ENCODE peak calls at places on chromosomes 16 and 17, in six cellular contexts. One of them, this sample, is unnamed.

GRCh38 chr16:89633064-89633631 is 19.7 kb downstream of the DPEP1 start:
- DNase-seq in HepG2: no peak
- DNase-seq in K562: no peak
- DNase-seq in GM12892: no peak
- DNase-seq in SK-N-SH: peak; percentile 67
- DNase-seq in GM12878: no peak
- DNase-seq in this sample: no peak

GRCh38 chr17:81833160-81833920 is at the start of gene MCRIP1:
- DNase-seq in HepG2: peak; percentile 91
- DNase-seq in K562: peak; percentile 97
- DNase-seq in GM12892: peak; percentile 99
- DNase-seq in SK-N-SH: peak; percentile 100
- DNase-seq in GM12878: peak; percentile 72
- DNase-seq in this sample: peak; percentile 100

GRCh38 chr17:68533887-68534700 is 21.9 kb downstream of the PRKAR1A start:
- DNase-seq in HepG2: no peak
- DNase-seq in K562: no peak
- DNase-seq in GM12892: no peak
- DNase-seq in SK-N-SH: no peak
- DNase-seq in GM12878: no peak
- DNase-seq in this sample: no peak

GRCh38 chr16:64450170-64450569 is 671.7 kb downstream of the CDH11 start:
- DNase-seq in HepG2: no peak
- DNase-seq in K562: no peak
- DNase-seq in GM12892: no peak
- DNase-seq in SK-N-SH: no peak
- DNase-seq in GM12878: no peak
- DNase-seq in this sample: no peak

GRCh38 chr17:1108810-1109605 is 70.8 kb downstream of the ABR start:
- DNase-seq in HepG2: no peak
- DNase-seq in K562: no peak
- DNase-seq in GM12892: peak; percentile 66
- DNase-seq in SK-N-SH: peak; percentile 85
- DNase-seq in GM12878: no peak
- DNase-seq in this sample: peak; percentile 73

GRCh38 chr17:51371732-51372151 is 111.4 kb downstream of the UTP18 start:
- DNase-seq in HepG2: peak; percentile 69
- DNase-seq in K562: peak; percentile 65
- DNase-seq in GM12892: no peak
- DNase-seq in SK-N-SH: peak; percentile 85
- DNase-seq in GM12878: peak; percentile 28
- DNase-seq in this sample: peak; percentile 14

GRCh38 chr16:30728904-30729672 is 19.1 kb upstream of the PHKG2 start:
- DNase-seq in HepG2: no peak
- DNase-seq in K562: no peak
- DNase-seq in GM12892: no peak
- DNase-seq in SK-N-SH: no peak
- DNase-seq in GM12878: no peak
- DNase-seq in this sample: no peak

GRCh38 chr16:88691924-88692560 is 5.7 kb upstream of the SNAI3 start:
- DNase-seq in HepG2: no peak
- DNase-seq in K562: no peak
- DNase-seq in GM12892: no peak
- DNase-seq in SK-N-SH: no peak
- DNase-seq in GM12878: no peak
- DNase-seq in this sample: no peak

GRCh38 chr16:49828545-49829267 is 27.2 kb downstream of the ZNF423 start:
- DNase-seq in HepG2: no peak
- DNase-seq in K562: no peak
- DNase-seq in GM12892: no peak
- DNase-seq in SK-N-SH: no peak
- DNase-seq in GM12878: no peak
- DNase-seq in this sample: no peak

GRCh38 chr16:53219795-53220194 is 165.0 kb downstream of the CHD9 start:
- DNase-seq in HepG2: no peak
- DNase-seq in K562: no peak
- DNase-seq in GM12892: no peak
- DNase-seq in SK-N-SH: no peak
- DNase-seq in GM12878: no peak
- DNase-seq in this sample: no peak

GRCh38 chr17:81130385-81131288 is 34.7 kb upstream of the PVALEF start:
- DNase-seq in HepG2: peak; percentile 69
- DNase-seq in K562: no peak
- DNase-seq in GM12892: no peak
- DNase-seq in SK-N-SH: no peak
- DNase-seq in GM12878: no peak
- DNase-seq in this sample: no peak

GRCh38 chr16:26710475-26710874 is 356.3 kb upstream of the C16orf82 start:
- DNase-seq in HepG2: no peak
- DNase-seq in K562: no peak
- DNase-seq in GM12892: no peak
- DNase-seq in SK-N-SH: no peak
- DNase-seq in GM12878: no peak
- DNase-seq in this sample: no peak

GRCh38 chr17:49434821-49435581 is 20.3 kb upstream of the PHB1 start:
- DNase-seq in HepG2: peak; percentile 74
- DNase-seq in K562: peak; percentile 82
- DNase-seq in GM12892: peak; percentile 67
- DNase-seq in SK-N-SH: peak; percentile 92
- DNase-seq in GM12878: no peak
- DNase-seq in this sample: peak; percentile 70

GRCh38 chr17:58184308-58184985 is 8.1 kb upstream of the EPX start:
- DNase-seq in HepG2: no peak
- DNase-seq in K562: peak; percentile 62
- DNase-seq in GM12892: no peak
- DNase-seq in SK-N-SH: peak; percentile 24
- DNase-seq in GM12878: no peak
- DNase-seq in this sample: no peak

GRCh38 chr17:19650826-19651225 is 2.3 kb downstream of the ALDH3A2 start:
- DNase-seq in HepG2: no peak
- DNase-seq in K562: no peak
- DNase-seq in GM12892: no peak
- DNase-seq in SK-N-SH: no peak
- DNase-seq in GM12878: no peak
- DNase-seq in this sample: no peak

GRCh38 chr17:36980281-36980761 is 31.6 kb downstream of the AATF start:
- DNase-seq in HepG2: no peak
- DNase-seq in K562: peak; percentile 4
- DNase-seq in GM12892: no peak
- DNase-seq in SK-N-SH: no peak
- DNase-seq in GM12878: no peak
- DNase-seq in this sample: no peak

GRCh38 chr17:65278050-65278819 is 141.1 kb downstream of the RGS9 start:
- DNase-seq in HepG2: peak; percentile 70
- DNase-seq in K562: peak; percentile 50
- DNase-seq in GM12892: peak; percentile 38
- DNase-seq in SK-N-SH: peak; percentile 89
- DNase-seq in GM12878: no peak
- DNase-seq in this sample: peak; percentile 33

GRCh38 chr17:27473748-27474609 is 17.7 kb downstream of the KSR1 start:
- DNase-seq in HepG2: no peak
- DNase-seq in K562: peak; percentile 96
- DNase-seq in GM12892: no peak
- DNase-seq in SK-N-SH: no peak
- DNase-seq in GM12878: peak; percentile 97
- DNase-seq in this sample: no peak

GRCh38 chr17:48565024-48565558 is 13.1 kb downstream of the HOXB4 start:
- DNase-seq in HepG2: no peak
- DNase-seq in K562: no peak
- DNase-seq in GM12892: no peak
- DNase-seq in SK-N-SH: no peak
- DNase-seq in GM12878: no peak
- DNase-seq in this sample: no peak

GRCh38 chr17:58319181-58320162 is 9.1 kb downstream of the TSPOAP1 start:
- DNase-seq in HepG2: no peak
- DNase-seq in K562: no peak
- DNase-seq in GM12892: no peak
- DNase-seq in SK-N-SH: no peak
- DNase-seq in GM12878: no peak
- DNase-seq in this sample: no peak

GRCh38 chr17:31654936-31655335 is 204.1 kb downstream of the COPRS start:
- DNase-seq in HepG2: no peak
- DNase-seq in K562: no peak
- DNase-seq in GM12892: no peak
- DNase-seq in SK-N-SH: no peak
- DNase-seq in GM12878: no peak
- DNase-seq in this sample: no peak

GRCh38 chr17:41071606-41072375 is 6.1 kb upstream of the KRTAP2-4 start:
- DNase-seq in HepG2: no peak
- DNase-seq in K562: no peak
- DNase-seq in GM12892: no peak
- DNase-seq in SK-N-SH: no peak
- DNase-seq in GM12878: no peak
- DNase-seq in this sample: no peak

GRCh38 chr17:47066841-47067682 is 88.0 kb upstream of the RPRML start:
- DNase-seq in HepG2: peak; percentile 95
- DNase-seq in K562: peak; percentile 94
- DNase-seq in GM12892: peak; percentile 85
- DNase-seq in SK-N-SH: peak; percentile 99
- DNase-seq in GM12878: peak; percentile 55
- DNase-seq in this sample: peak; percentile 89

GRCh38 chr17:47063475-47063874 is 84.4 kb upstream of the RPRML start:
- DNase-seq in HepG2: no peak
- DNase-seq in K562: no peak
- DNase-seq in GM12892: no peak
- DNase-seq in SK-N-SH: no peak
- DNase-seq in GM12878: no peak
- DNase-seq in this sample: no peak

GRCh38 chr17:47064684-47065083 is 85.6 kb upstream of the RPRML start:
- DNase-seq in HepG2: no peak
- DNase-seq in K562: no peak
- DNase-seq in GM12892: no peak
- DNase-seq in SK-N-SH: no peak
- DNase-seq in GM12878: no peak
- DNase-seq in this sample: no peak

GRCh38 chr17:47066095-47066494 is 87.0 kb upstream of the RPRML start:
- DNase-seq in HepG2: no peak
- DNase-seq in K562: peak; percentile 35
- DNase-seq in GM12892: no peak
- DNase-seq in SK-N-SH: no peak
- DNase-seq in GM12878: no peak
- DNase-seq in this sample: no peak
- TF ChIP-seq TAF1 in HepG2: no peak
- TF ChIP-seq TAF1 in K562: no peak
- TF ChIP-seq TAF1 in GM12892: no peak
- TF ChIP-seq TAF1 in SK-N-SH: no peak
- TF ChIP-seq TAF1 in GM12878: no peak
- TF ChIP-seq TAF1 in this sample: no peak

GRCh38 chr16:70777496-70777895 is 23.5 kb downstream of the VAC14 start:
- DNase-seq in HepG2: no peak
- DNase-seq in K562: no peak
- DNase-seq in GM12892: no peak
- DNase-seq in SK-N-SH: no peak
- DNase-seq in GM12878: no peak
- DNase-seq in this sample: no peak

GRCh38 chr16:70780546-70780945 is 20.4 kb downstream of the VAC14 start:
- DNase-seq in HepG2: no peak
- DNase-seq in K562: no peak
- DNase-seq in GM12892: no peak
- DNase-seq in SK-N-SH: no peak
- DNase-seq in GM12878: no peak
- DNase-seq in this sample: no peak

GRCh38 chr16:70779361-70779760 is 21.6 kb downstream of the VAC14 start:
- DNase-seq in HepG2: no peak
- DNase-seq in K562: no peak
- DNase-seq in GM12892: no peak
- DNase-seq in SK-N-SH: no peak
- DNase-seq in GM12878: no peak
- DNase-seq in this sample: no peak

GRCh38 chr16:70778901-70779309 is 22.1 kb downstream of the VAC14 start:
- DNase-seq in HepG2: peak; percentile 82
- DNase-seq in K562: peak; percentile 25
- DNase-seq in GM12892: no peak
- DNase-seq in SK-N-SH: peak; percentile 66
- DNase-seq in GM12878: no peak
- DNase-seq in this sample: no peak

DNA sequence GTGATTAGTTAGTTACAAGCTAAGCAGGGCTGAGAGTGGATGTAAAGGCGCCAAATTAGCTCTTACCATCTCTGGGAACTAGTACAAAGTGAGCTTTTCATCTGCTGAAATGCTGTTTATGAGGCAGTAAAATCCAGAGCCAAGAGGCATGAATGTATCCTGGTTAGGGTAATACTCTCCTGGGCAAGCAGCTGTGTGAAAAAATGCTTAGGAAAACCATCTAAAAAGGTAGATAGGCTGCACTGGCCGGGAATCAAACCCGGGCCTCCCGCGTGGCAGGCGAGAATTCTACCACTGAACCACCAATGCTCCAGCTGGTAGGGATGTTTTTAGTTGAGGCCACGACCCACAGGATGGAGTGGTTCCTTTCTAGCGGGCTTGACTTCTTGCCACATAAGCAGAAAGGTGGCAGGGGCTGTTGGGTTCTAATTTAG is 23.0 kb downstream of the VAC14 start:
- DNase-seq in HepG2: no peak
- DNase-seq in K562: no peak
- DNase-seq in GM12892: no peak
- DNase-seq in SK-N-SH: no peak
- DNase-seq in GM12878: no peak
- DNase-seq in this sample: no peak
- TF ChIP-seq TAF1 in HepG2: no peak
- TF ChIP-seq TAF1 in K562: no peak
- TF ChIP-seq TAF1 in GM12892: no peak
- TF ChIP-seq TAF1 in SK-N-SH: no peak
- TF ChIP-seq TAF1 in GM12878: no peak
- TF ChIP-seq TAF1 in this sample: no peak

GRCh38 chr17:72466199-72466598 is 345.4 kb downstream of the SOX9 start:
- DNase-seq in HepG2: peak; percentile 48
- DNase-seq in K562: no peak
- DNase-seq in GM12892: no peak
- DNase-seq in SK-N-SH: no peak
- DNase-seq in GM12878: peak; percentile 75
- DNase-seq in this sample: no peak
- TF ChIP-seq TAF1 in HepG2: no peak
- TF ChIP-seq TAF1 in K562: no peak
- TF ChIP-seq TAF1 in GM12892: no peak
- TF ChIP-seq TAF1 in SK-N-SH: no peak
- TF ChIP-seq TAF1 in GM12878: no peak
- TF ChIP-seq TAF1 in this sample: no peak

DNA sequence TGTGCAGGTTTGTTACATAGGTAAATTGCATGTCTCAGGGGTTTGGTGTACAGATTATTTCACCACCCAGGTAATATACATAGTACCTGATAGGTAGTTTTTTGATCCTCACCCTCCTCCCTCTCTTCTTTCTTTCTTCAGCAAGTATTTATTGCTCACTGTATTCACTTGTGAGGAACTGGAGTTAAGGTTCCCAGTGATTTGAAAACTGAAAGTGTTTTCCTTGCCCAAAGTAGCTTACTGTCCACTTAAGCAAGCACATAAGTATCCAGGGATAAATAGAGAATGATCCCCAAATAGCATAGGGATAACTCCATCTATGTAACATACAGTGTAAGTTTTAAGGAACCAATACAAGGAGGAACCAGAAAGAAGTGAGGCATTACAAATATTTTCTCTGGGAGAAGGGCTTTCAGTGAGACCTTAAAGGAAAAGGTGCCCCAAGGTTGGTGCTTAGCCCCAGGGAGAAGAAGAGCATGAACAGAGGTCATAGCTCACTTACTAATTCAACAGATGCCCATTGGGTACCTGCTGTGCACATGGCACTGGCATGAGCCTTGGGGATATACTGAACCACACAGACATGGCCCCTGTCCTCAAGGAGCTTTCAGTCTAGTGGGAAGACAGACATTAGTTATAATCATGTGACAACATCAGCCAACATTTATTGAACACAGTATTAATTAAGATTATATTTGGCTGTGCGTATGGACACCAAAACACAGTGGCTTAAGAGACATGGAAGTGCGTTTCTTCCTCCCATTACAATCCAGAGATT is 17.0 kb downstream of the MYL4 start:
- DNase-seq in HepG2: no peak
- DNase-seq in K562: no peak
- DNase-seq in GM12892: no peak
- DNase-seq in SK-N-SH: no peak
- DNase-seq in GM12878: no peak
- DNase-seq in this sample: no peak
- TF ChIP-seq TAF1 in HepG2: no peak
- TF ChIP-seq TAF1 in K562: no peak
- TF ChIP-seq TAF1 in GM12892: no peak
- TF ChIP-seq TAF1 in SK-N-SH: no peak
- TF ChIP-seq TAF1 in GM12878: no peak
- TF ChIP-seq TAF1 in this sample: no peak

This sample was measured in GM12891.